ENCODE peak calls at places on chromosomes 12 and 14, in six cellular contexts. One of them, this sample, is unnamed.

GRCh38 chr12:3168223-3168770 is 91.1 kb downstream of the TSPAN9 start:
- DNase-seq in mesothelial cell of epicardium: no peak
- DNase-seq in MM.1S: no peak
- DNase-seq in esophagus squamous epithelium: no peak
- DNase-seq in right atrium auricular region: no peak
- DNase-seq in HFFc6: no peak
- DNase-seq in this sample: no peak

GRCh38 chr14:78164226-78164853 is 5.8 kb upstream of the NRXN3 start:
- DNase-seq in mesothelial cell of epicardium: no peak
- DNase-seq in HFFc6: no peak
- DNase-seq in esophagus squamous epithelium: no peak
- DNase-seq in MM.1S: no peak
- DNase-seq in right atrium auricular region: no peak
- DNase-seq in this sample: no peak

GRCh38 chr12:66092559-66093269 is 37.8 kb downstream of the LLPH start:
- DNase-seq in right atrium auricular region: no peak
- DNase-seq in esophagus squamous epithelium: no peak
- DNase-seq in HFFc6: no peak
- DNase-seq in mesothelial cell of epicardium: no peak
- DNase-seq in MM.1S: no peak
- DNase-seq in this sample: no peak

GRCh38 chr14:50605776-50606175 is 45.8 kb downstream of the ATL1 start:
- DNase-seq in MM.1S: no peak
- DNase-seq in HFFc6: no peak
- DNase-seq in right atrium auricular region: no peak
- DNase-seq in mesothelial cell of epicardium: no peak
- DNase-seq in esophagus squamous epithelium: no peak
- DNase-seq in this sample: no peak

GRCh38 chr14:74765721-74766120 is 2.6 kb downstream of the YLPM1 start:
- DNase-seq in esophagus squamous epithelium: no peak
- DNase-seq in mesothelial cell of epicardium: no peak
- DNase-seq in right atrium auricular region: no peak
- DNase-seq in HFFc6: no peak
- DNase-seq in MM.1S: no peak
- DNase-seq in this sample: no peak

GRCh38 chr14:92917956-92918355 is 5.0 kb upstream of the CHGA start:
- DNase-seq in HFFc6: no peak
- DNase-seq in esophagus squamous epithelium: no peak
- DNase-seq in MM.1S: no peak
- DNase-seq in right atrium auricular region: no peak
- DNase-seq in mesothelial cell of epicardium: no peak
- DNase-seq in this sample: no peak

GRCh38 chr12:70576341-70577282 is 60.6 kb downstream of the PTPRB start:
- DNase-seq in esophagus squamous epithelium: no peak
- DNase-seq in HFFc6: peak
- DNase-seq in right atrium auricular region: no peak
- DNase-seq in MM.1S: peak
- DNase-seq in mesothelial cell of epicardium: no peak
- DNase-seq in this sample: no peak

GRCh38 chr14:98101323-98101722 is 1170.7 kb downstream of the BCL11B start:
- DNase-seq in mesothelial cell of epicardium: no peak
- DNase-seq in right atrium auricular region: no peak
- DNase-seq in MM.1S: no peak
- DNase-seq in esophagus squamous epithelium: no peak
- DNase-seq in HFFc6: no peak
- DNase-seq in this sample: no peak

GRCh38 chr12:131773582-131774221 is 54.5 kb upstream of the MMP17 start:
- DNase-seq in right atrium auricular region: no peak
- DNase-seq in HFFc6: no peak
- DNase-seq in esophagus squamous epithelium: no peak
- DNase-seq in mesothelial cell of epicardium: no peak
- DNase-seq in MM.1S: peak
- DNase-seq in this sample: peak

GRCh38 chr12:106900554-106900953 is 55.2 kb upstream of the TMEM263 start:
- DNase-seq in MM.1S: no peak
- DNase-seq in esophagus squamous epithelium: no peak
- DNase-seq in HFFc6: no peak
- DNase-seq in right atrium auricular region: no peak
- DNase-seq in mesothelial cell of epicardium: no peak
- DNase-seq in this sample: no peak

GRCh38 chr12:97142737-97143450 is 235.8 kb downstream of the NEDD1 start:
- DNase-seq in mesothelial cell of epicardium: no peak
- DNase-seq in right atrium auricular region: no peak
- DNase-seq in MM.1S: no peak
- DNase-seq in HFFc6: no peak
- DNase-seq in esophagus squamous epithelium: no peak
- DNase-seq in this sample: no peak

GRCh38 chr14:94129758-94130414 is 482 bp upstream of the IFI27L2 start:
- DNase-seq in MM.1S: peak
- DNase-seq in esophagus squamous epithelium: no peak
- DNase-seq in HFFc6: no peak
- DNase-seq in mesothelial cell of epicardium: no peak
- DNase-seq in right atrium auricular region: peak
- DNase-seq in this sample: no peak

GRCh38 chr14:77717608-77718305 is 9.9 kb downstream of the SLIRP start:
- DNase-seq in right atrium auricular region: no peak
- DNase-seq in mesothelial cell of epicardium: no peak
- DNase-seq in MM.1S: no peak
- DNase-seq in HFFc6: no peak
- DNase-seq in esophagus squamous epithelium: no peak
- DNase-seq in this sample: no peak

GRCh38 chr14:54512393-54512792 is 2.7 kb downstream of the CGRRF1 start:
- DNase-seq in mesothelial cell of epicardium: no peak
- DNase-seq in HFFc6: no peak
- DNase-seq in MM.1S: no peak
- DNase-seq in esophagus squamous epithelium: no peak
- DNase-seq in right atrium auricular region: no peak
- DNase-seq in this sample: no peak

GRCh38 chr12:5507536-5507935 is 75.6 kb downstream of the NTF3 start:
- DNase-seq in mesothelial cell of epicardium: no peak
- DNase-seq in right atrium auricular region: no peak
- DNase-seq in HFFc6: no peak
- DNase-seq in esophagus squamous epithelium: no peak
- DNase-seq in MM.1S: no peak
- DNase-seq in this sample: no peak

DNA sequence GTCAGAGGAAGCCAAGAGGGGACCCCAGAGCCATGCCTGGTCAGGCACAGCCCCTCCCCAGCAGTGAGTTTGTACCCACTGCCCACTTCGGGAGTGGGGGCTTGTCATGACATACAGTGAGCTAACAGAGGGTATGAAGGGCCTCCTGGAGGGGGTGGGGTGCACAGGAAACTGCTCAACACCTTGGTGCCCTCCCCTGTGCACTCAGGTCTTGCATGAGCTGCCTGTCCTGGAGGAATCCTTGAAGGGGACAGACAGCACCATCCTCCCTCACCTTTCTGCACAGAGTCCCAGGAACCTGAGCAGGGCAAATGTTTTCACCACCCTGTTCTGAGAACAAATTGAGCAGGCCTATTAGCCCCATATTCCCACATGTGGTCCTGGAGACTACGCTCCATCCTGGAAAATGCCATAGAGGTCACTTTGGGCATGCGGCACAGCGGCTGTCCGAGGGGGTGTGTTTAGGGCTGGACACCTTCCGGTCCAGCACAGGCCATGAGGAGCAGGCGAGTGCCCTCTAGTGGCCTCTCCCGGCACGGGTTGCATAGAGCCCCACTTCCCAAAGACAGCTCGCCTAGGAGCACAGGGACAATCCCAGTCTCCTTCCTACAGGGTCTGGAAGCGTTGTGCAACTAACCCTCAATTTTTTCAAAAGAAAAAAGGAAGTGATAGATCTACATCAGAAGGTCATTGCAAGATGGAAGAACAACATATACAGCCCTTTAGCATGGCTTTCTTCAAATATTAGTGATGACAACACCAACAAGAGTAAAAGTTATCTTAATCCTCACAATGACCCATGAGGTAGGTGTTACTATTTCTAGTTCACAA is 31.9 kb upstream of the ZFP36L1 start:
- DNase-seq in right atrium auricular region: peak
- DNase-seq in mesothelial cell of epicardium: no peak
- DNase-seq in HFFc6: peak
- DNase-seq in esophagus squamous epithelium: no peak
- DNase-seq in MM.1S: peak
- DNase-seq in this sample: no peak
- TF ChIP-seq CTCF in right atrium auricular region: peak
- TF ChIP-seq CTCF in mesothelial cell of epicardium: peak
- TF ChIP-seq CTCF in HFFc6: peak
- TF ChIP-seq CTCF in esophagus squamous epithelium: peak
- TF ChIP-seq CTCF in MM.1S: peak
- TF ChIP-seq CTCF in this sample: no peak

GRCh38 chr14:99909500-99910064 is 116.4 kb downstream of the EML1 start:
- DNase-seq in mesothelial cell of epicardium: no peak
- DNase-seq in esophagus squamous epithelium: no peak
- DNase-seq in HFFc6: no peak
- DNase-seq in MM.1S: no peak
- DNase-seq in right atrium auricular region: no peak
- DNase-seq in this sample: no peak
- TF ChIP-seq CTCF in mesothelial cell of epicardium: no peak
- TF ChIP-seq CTCF in esophagus squamous epithelium: no peak
- TF ChIP-seq CTCF in HFFc6: no peak
- TF ChIP-seq CTCF in MM.1S: no peak
- TF ChIP-seq CTCF in right atrium auricular region: no peak
- TF ChIP-seq CTCF in this sample: no peak

GRCh38 chr12:30942936-30943335 is 16.4 kb downstream of the TSPAN11 start:
- DNase-seq in mesothelial cell of epicardium: no peak
- DNase-seq in MM.1S: no peak
- DNase-seq in HFFc6: no peak
- DNase-seq in esophagus squamous epithelium: no peak
- DNase-seq in right atrium auricular region: no peak
- DNase-seq in this sample: no peak

DNA sequence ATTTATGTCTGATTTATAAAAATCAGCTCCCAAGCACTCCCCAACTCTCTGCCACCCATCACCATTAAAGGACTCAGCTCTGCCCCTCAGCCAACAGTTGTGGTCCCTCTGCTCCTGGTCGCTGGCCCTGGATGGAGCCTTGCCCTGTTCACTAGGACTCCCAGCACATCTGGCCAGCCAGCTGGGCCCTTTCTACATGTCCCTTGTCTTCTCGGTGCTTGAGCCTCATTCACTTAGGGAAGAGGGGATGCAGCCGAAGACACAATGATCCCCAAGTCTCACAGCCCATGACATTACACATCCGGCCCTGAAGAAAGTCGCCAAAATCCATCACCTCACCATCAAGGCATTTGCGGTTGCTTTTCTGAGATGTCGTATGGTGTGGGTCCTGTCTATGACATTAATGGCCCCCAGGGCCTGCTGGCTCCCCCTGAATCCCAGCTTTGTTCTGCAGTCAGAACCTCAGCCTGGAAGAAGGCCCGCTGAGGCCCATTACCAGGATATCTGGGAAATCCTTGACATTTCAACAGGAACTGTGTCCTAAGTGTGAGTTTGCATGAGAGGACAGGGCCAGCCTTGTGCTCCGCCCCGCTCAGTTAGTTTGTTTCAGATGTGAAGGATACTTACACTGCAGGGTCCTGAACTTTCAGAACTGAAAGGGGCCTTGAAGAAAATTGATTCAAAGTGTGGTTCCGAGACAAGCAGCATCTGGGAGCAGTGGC is 19.1 kb downstream of the TSPAN11 start:
- DNase-seq in mesothelial cell of epicardium: no peak
- DNase-seq in right atrium auricular region: no peak
- DNase-seq in HFFc6: no peak
- DNase-seq in MM.1S: no peak
- DNase-seq in esophagus squamous epithelium: no peak
- DNase-seq in this sample: no peak
- TF ChIP-seq CTCF in mesothelial cell of epicardium: no peak
- TF ChIP-seq CTCF in right atrium auricular region: no peak
- TF ChIP-seq CTCF in HFFc6: no peak
- TF ChIP-seq CTCF in MM.1S: no peak
- TF ChIP-seq CTCF in esophagus squamous epithelium: no peak
- TF ChIP-seq CTCF in this sample: no peak

DNA sequence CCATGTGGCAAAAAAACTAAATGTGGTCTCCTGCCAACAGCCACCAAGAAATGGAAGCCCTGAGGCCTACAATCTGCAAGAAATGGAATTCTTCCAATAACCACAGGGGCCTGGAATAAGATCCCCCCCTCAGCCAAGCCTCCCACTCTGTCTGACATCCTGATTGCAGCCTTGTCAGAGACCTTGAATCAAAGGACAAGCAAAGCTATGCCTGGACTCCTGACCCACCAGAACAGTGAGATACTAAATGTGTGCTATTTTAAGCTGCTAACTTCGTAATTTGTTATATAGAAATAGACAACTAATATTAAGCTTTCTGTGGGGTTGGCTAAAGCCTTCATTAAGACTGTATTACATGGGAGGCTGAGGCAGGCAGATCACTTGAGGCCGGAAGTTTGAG is 77.7 kb downstream of the TBX5 start:
- DNase-seq in right atrium auricular region: no peak
- DNase-seq in HFFc6: no peak
- DNase-seq in esophagus squamous epithelium: no peak
- DNase-seq in mesothelial cell of epicardium: no peak
- DNase-seq in MM.1S: no peak
- DNase-seq in this sample: no peak
- TF ChIP-seq CTCF in right atrium auricular region: no peak
- TF ChIP-seq CTCF in HFFc6: no peak
- TF ChIP-seq CTCF in esophagus squamous epithelium: no peak
- TF ChIP-seq CTCF in mesothelial cell of epicardium: no peak
- TF ChIP-seq CTCF in MM.1S: no peak
- TF ChIP-seq CTCF in this sample: no peak

GRCh38 chr14:102066041-102066451 is 20.8 kb downstream of the HSP90AA1 start:
- DNase-seq in mesothelial cell of epicardium: no peak
- DNase-seq in MM.1S: no peak
- DNase-seq in HFFc6: no peak
- DNase-seq in esophagus squamous epithelium: no peak
- DNase-seq in right atrium auricular region: no peak
- DNase-seq in this sample: no peak

GRCh38 chr14:102074415-102074964 is 12.4 kb downstream of the HSP90AA1 start:
- DNase-seq in mesothelial cell of epicardium: no peak
- DNase-seq in MM.1S: no peak
- DNase-seq in right atrium auricular region: no peak
- DNase-seq in esophagus squamous epithelium: no peak
- DNase-seq in HFFc6: no peak
- DNase-seq in this sample: no peak

GRCh38 chr14:102076793-102077759 is 9.8 kb downstream of the HSP90AA1 start:
- DNase-seq in esophagus squamous epithelium: no peak
- DNase-seq in MM.1S: no peak
- DNase-seq in mesothelial cell of epicardium: no peak
- DNase-seq in HFFc6: no peak
- DNase-seq in right atrium auricular region: no peak
- DNase-seq in this sample: no peak

GRCh38 chr14:102075155-102075554 is 11.7 kb downstream of the HSP90AA1 start:
- DNase-seq in MM.1S: no peak
- DNase-seq in esophagus squamous epithelium: no peak
- DNase-seq in mesothelial cell of epicardium: no peak
- DNase-seq in HFFc6: no peak
- DNase-seq in right atrium auricular region: no peak
- DNase-seq in this sample: no peak

GRCh38 chr14:102071283-102071998 is 15.4 kb downstream of the HSP90AA1 start:
- DNase-seq in esophagus squamous epithelium: no peak
- DNase-seq in right atrium auricular region: no peak
- DNase-seq in mesothelial cell of epicardium: no peak
- DNase-seq in MM.1S: no peak
- DNase-seq in HFFc6: peak
- DNase-seq in this sample: no peak
- TF ChIP-seq CTCF in esophagus squamous epithelium: no peak
- TF ChIP-seq CTCF in right atrium auricular region: no peak
- TF ChIP-seq CTCF in mesothelial cell of epicardium: no peak
- TF ChIP-seq CTCF in MM.1S: no peak
- TF ChIP-seq CTCF in HFFc6: no peak
- TF ChIP-seq CTCF in this sample: no peak

This sample was measured in activated B cell treated with CpG ODN at 0.5 μM for 24 hours.